ENCODE peak calls at places on chromosomes 16 and 17, in six cellular contexts. One of them, this sample, is unnamed.
A peak's percentile ranks its signal among the peaks of the same experiment; 100 is the strongest.

GRCh38 chr16:86905302-86905701 is 327.0 kb downstream of the FOXL1 start:
- DNase-seq in DND-41: no peak
- DNase-seq in fibroblast of lung: no peak
- DNase-seq in neural progenitor cell: no peak
- DNase-seq in HCT116: no peak
- DNase-seq in mammary epithelial cell: no peak
- DNase-seq in this sample: no peak

GRCh38 chr16:84177740-84178070 is 9.2 kb downstream of the TAF1C start:
- DNase-seq in DND-41: no peak
- DNase-seq in fibroblast of lung: peak; percentile 86
- DNase-seq in neural progenitor cell: no peak
- DNase-seq in HCT116: no peak
- DNase-seq in mammary epithelial cell: peak; percentile 34
- DNase-seq in this sample: peak; percentile 25

GRCh38 chr17:64538508-64539120 is 31.8 kb downstream of the CEP95 start:
- DNase-seq in DND-41: no peak
- DNase-seq in fibroblast of lung: no peak
- DNase-seq in neural progenitor cell: no peak
- DNase-seq in HCT116: no peak
- DNase-seq in mammary epithelial cell: no peak
- DNase-seq in this sample: no peak

GRCh38 chr17:78838574-78839005 is 2.0 kb downstream of the USP36 start:
- DNase-seq in DND-41: no peak
- DNase-seq in fibroblast of lung: no peak
- DNase-seq in neural progenitor cell: no peak
- DNase-seq in HCT116: no peak
- DNase-seq in mammary epithelial cell: no peak
- DNase-seq in this sample: no peak

GRCh38 chr16:1614226-1615102 is 2.3 kb downstream of the CRAMP1 start:
- DNase-seq in DND-41: peak; percentile 32
- DNase-seq in fibroblast of lung: peak; percentile 38
- DNase-seq in neural progenitor cell: peak; percentile 73
- DNase-seq in HCT116: no peak
- DNase-seq in mammary epithelial cell: peak; percentile 40
- DNase-seq in this sample: peak; percentile 81

GRCh38 chr17:78137392-78138203 is 7.0 kb downstream of the TMC8 start:
- DNase-seq in DND-41: peak; percentile 61
- DNase-seq in fibroblast of lung: no peak
- DNase-seq in neural progenitor cell: no peak
- DNase-seq in HCT116: no peak
- DNase-seq in mammary epithelial cell: no peak
- DNase-seq in this sample: no peak

GRCh38 chr16:1772362-1772907 is at the start of gene EME2:
- DNase-seq in DND-41: peak; percentile 50
- DNase-seq in fibroblast of lung: peak; percentile 40
- DNase-seq in neural progenitor cell: peak; percentile 54
- DNase-seq in HCT116: no peak
- DNase-seq in mammary epithelial cell: peak; percentile 55
- DNase-seq in this sample: peak; percentile 39

GRCh38 chr17:61065263-61065773 is 334.3 kb upstream of the TBX2 start:
- DNase-seq in DND-41: no peak
- DNase-seq in fibroblast of lung: peak; percentile 65
- DNase-seq in neural progenitor cell: no peak
- DNase-seq in HCT116: no peak
- DNase-seq in mammary epithelial cell: no peak
- DNase-seq in this sample: peak; percentile 70

GRCh38 chr16:72372646-72373045 is 200.7 kb upstream of the PMFBP1 start:
- DNase-seq in DND-41: no peak
- DNase-seq in fibroblast of lung: no peak
- DNase-seq in neural progenitor cell: no peak
- DNase-seq in HCT116: no peak
- DNase-seq in mammary epithelial cell: peak; percentile 11
- DNase-seq in this sample: no peak

GRCh38 chr17:55911186-55911585 is 160.3 kb downstream of the PCTP start:
- DNase-seq in DND-41: no peak
- DNase-seq in fibroblast of lung: no peak
- DNase-seq in neural progenitor cell: no peak
- DNase-seq in HCT116: no peak
- DNase-seq in mammary epithelial cell: no peak
- DNase-seq in this sample: no peak

GRCh38 chr16:2149630-2150417 is 1.4 kb downstream of the RAB26 start:
- DNase-seq in DND-41: no peak
- DNase-seq in fibroblast of lung: peak; percentile 27
- DNase-seq in neural progenitor cell: peak; percentile 38
- DNase-seq in HCT116: no peak
- DNase-seq in mammary epithelial cell: no peak
- DNase-seq in this sample: no peak

GRCh38 chr17:48593126-48593829 is at the start of gene HOXB5:
- DNase-seq in DND-41: no peak
- DNase-seq in fibroblast of lung: peak; percentile 54
- DNase-seq in neural progenitor cell: no peak
- DNase-seq in HCT116: no peak
- DNase-seq in mammary epithelial cell: no peak
- DNase-seq in this sample: no peak

GRCh38 chr17:48591435-48592077 is 1.5 kb upstream of the HOXB3 start:
- DNase-seq in DND-41: no peak
- DNase-seq in fibroblast of lung: no peak
- DNase-seq in neural progenitor cell: no peak
- DNase-seq in HCT116: no peak
- DNase-seq in mammary epithelial cell: no peak
- DNase-seq in this sample: no peak

GRCh38 chr17:48592592-48592991 is 987 bp downstream of the HOXB5 start:
- DNase-seq in DND-41: no peak
- DNase-seq in fibroblast of lung: peak; percentile 35
- DNase-seq in neural progenitor cell: no peak
- DNase-seq in HCT116: no peak
- DNase-seq in mammary epithelial cell: no peak
- DNase-seq in this sample: no peak

GRCh38 chr17:48590603-48591161 is 641 bp upstream of the HOXB3 start:
- DNase-seq in DND-41: no peak
- DNase-seq in fibroblast of lung: no peak
- DNase-seq in neural progenitor cell: no peak
- DNase-seq in HCT116: no peak
- DNase-seq in mammary epithelial cell: no peak
- DNase-seq in this sample: no peak

DNA sequence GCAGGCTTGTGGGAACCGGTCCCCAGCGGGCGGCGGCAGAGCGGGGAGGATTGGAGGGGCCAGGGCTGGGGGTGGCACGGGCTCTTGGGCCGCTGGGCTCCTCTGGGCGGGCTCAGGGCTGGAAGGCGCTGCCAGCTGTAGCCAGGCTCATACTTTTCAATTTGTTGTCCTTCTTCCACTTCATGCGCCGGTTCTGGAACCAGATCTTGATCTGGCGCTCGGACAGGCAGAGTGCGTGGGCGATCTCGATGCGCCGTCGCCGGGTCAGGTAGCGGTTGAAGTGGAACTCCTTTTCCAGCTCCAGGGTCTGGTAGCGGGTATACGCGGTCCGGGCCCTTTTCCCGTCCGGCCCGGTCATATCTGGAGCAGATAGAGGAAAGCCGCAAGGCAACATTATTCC is 1.5 kb downstream of the HOXB5 start:
- DNase-seq in DND-41: no peak
- DNase-seq in fibroblast of lung: peak; percentile 64
- DNase-seq in neural progenitor cell: no peak
- DNase-seq in HCT116: no peak
- DNase-seq in mammary epithelial cell: no peak
- DNase-seq in this sample: no peak
- H3K27me3 ChIP-seq in DND-41: peaks cover 34% of the 10 kb centered on the region
- H3K27me3 ChIP-seq in fibroblast of lung: no peaks in the 10 kb centered on the region
- H3K27me3 ChIP-seq in neural progenitor cell: peaks cover 100% of the 10 kb centered on the region
- H3K27me3 ChIP-seq in HCT116: no peaks in the 10 kb centered on the region
- H3K27me3 ChIP-seq in mammary epithelial cell: peaks cover 2% of the 10 kb centered on the region
- H3K27me3 ChIP-seq in this sample: no peaks in the 10 kb centered on the region

DNA sequence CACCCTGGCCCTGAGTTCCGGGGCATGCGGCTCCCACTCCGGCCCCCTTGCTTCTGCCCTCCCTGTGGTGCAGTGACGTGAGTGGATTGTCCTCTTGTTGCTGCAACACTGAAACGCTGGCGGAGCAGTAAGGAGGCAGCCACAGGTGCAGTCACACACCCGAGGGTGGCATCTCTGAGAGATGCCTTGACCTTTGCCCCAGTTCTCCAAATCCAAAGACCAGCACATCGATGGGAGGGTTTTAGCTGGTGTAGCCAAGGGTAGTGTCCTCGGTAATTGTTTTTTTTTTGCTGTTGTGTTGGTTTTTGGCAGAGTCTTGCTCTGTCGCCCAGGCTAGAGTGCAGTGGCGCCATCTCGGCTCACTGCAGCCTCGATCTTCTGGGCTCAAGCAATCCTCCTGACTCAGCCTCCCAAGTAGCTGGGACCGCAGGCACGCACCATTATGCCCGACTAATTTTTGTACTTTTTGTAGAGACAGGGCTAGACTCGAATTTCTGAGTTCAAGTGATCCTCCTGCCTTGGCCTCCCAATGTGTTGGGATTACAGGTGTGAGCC is 2.5 kb upstream of the RPL13 start:
- DNase-seq in DND-41: no peak
- DNase-seq in fibroblast of lung: no peak
- DNase-seq in neural progenitor cell: no peak
- DNase-seq in HCT116: no peak
- DNase-seq in mammary epithelial cell: no peak
- DNase-seq in this sample: no peak
- H3K9ac ChIP-seq in DND-41: no peak overlapping the region
- H3K9ac ChIP-seq in fibroblast of lung: no peak overlapping the region
- H3K9ac ChIP-seq in neural progenitor cell: no peak overlapping the region
- H3K9ac ChIP-seq in HCT116: peak overlapping the region; percentile 3
- H3K9ac ChIP-seq in mammary epithelial cell: no peak overlapping the region
- H3K9ac ChIP-seq in this sample: no peak overlapping the region

DNA sequence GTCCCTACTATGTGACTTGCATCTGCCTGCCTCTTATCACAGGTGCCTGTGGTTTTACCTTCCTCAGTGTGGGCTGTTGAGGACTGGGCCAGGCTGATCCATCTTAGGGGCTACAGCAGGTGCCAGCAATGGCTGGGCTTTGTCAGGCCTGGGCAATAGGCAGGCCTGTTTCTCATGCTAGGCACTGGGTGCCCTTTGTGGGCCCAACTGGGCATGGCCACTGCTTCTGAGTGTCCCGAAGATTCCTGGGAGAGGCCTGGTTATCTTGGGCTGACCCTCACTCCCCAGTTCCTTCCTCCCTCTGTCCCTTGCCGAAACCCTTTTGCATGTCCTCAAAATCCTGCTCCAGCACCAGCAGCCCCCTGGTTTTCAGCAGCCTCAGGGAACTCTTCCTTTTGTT is 1024.9 kb downstream of the KCNJ18 start:
- DNase-seq in DND-41: no peak
- DNase-seq in fibroblast of lung: no peak
- DNase-seq in neural progenitor cell: no peak
- DNase-seq in HCT116: no peak
- DNase-seq in mammary epithelial cell: no peak
- DNase-seq in this sample: no peak
- H3K9me3 ChIP-seq in DND-41: peaks cover 7% of the 10 kb centered on the region
- H3K9me3 ChIP-seq in fibroblast of lung: no peaks in the 10 kb centered on the region
- H3K9me3 ChIP-seq in neural progenitor cell: peaks cover 13% of the 10 kb centered on the region
- H3K9me3 ChIP-seq in HCT116: no peaks in the 10 kb centered on the region
- H3K9me3 ChIP-seq in mammary epithelial cell: peaks cover 33% of the 10 kb centered on the region
- H3K9me3 ChIP-seq in this sample: no peaks in the 10 kb centered on the region

DNA sequence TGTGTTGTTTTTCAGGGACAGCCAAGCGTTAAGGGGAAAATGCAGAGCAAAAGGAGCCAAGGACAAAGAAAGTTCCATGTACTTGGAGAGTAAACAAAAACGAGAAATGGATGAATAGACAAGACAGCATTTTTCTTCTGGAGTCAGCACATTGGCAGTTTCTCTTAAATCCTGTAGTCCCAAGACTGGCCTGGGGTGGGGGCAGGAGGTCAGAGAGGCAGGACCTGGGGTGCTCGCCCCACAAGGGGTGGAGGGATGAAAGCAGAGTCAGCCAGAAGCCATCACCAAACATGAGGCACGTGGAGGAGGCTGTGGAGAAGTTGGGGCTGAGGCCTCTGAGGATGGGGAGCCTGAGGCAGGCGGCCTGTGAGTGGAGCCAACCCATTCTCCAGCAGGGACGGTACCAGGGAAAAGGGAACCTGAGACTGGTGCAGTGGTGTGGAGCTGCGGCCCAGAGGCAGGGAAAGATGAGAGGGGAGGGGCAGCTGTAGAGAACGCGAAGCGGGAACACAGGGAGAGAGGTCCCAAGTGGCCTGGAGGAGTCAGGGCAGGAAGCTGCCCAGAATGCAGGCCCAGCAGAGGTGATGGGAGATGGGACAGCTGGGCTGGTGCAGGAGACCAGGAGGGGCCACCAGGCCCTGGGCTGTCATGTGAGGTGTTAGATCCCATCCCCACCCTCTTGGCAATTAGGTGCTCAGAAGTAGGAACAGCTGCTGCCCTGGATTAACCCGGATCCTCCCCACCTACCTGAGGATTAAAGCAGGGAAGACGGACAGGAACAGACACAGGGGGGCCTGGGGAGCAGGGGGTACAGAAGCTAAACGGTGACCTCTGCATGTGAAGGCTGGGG is 3.3 kb downstream of the TLCD3B start:
- DNase-seq in DND-41: no peak
- DNase-seq in fibroblast of lung: no peak
- DNase-seq in neural progenitor cell: no peak
- DNase-seq in HCT116: no peak
- DNase-seq in mammary epithelial cell: no peak
- DNase-seq in this sample: no peak
- H3K27me3 ChIP-seq in DND-41: no peaks in the 10 kb centered on the region
- H3K27me3 ChIP-seq in fibroblast of lung: peaks cover 41% of the 10 kb centered on the region
- H3K27me3 ChIP-seq in neural progenitor cell: peaks cover 5% of the 10 kb centered on the region
- H3K27me3 ChIP-seq in HCT116: no peaks in the 10 kb centered on the region
- H3K27me3 ChIP-seq in mammary epithelial cell: peaks cover 4% of the 10 kb centered on the region
- H3K27me3 ChIP-seq in this sample: peaks cover 70% of the 10 kb centered on the region

DNA sequence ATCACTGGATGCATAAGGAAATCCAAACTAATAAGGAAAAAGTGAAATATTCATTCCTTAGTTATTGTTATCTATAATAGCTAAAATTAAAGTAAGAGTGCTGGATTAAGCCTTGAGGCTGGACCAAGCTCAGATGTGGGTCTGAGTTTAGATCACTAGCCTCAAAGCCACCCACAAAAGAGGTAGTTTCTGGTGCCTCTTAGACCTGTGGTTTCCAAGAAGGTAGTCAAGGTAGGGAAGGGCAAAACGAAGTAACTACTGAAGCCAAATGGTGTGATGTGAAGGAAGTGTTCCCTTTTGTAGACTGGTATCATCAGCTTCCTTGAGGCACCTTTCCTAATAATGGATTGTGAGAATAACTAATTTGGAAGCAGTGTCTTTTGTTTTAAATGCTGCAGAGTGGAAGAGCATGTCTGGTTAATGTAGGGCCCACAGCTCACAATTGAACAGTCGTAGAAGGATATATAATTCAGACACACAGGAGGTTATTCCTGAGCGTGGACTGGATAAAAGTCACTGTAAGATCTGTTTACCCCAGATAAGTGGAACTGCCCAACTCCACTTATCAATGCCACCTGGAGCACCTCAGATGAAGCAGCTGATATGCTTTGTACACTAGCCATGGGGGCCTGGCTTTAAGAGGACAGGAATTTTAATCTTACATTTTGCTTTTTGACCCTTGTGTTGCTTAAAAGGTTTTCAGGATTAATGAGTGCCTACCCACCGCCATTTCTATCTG is 31.7 kb upstream of the LCMT1 start:
- DNase-seq in DND-41: no peak
- DNase-seq in fibroblast of lung: no peak
- DNase-seq in neural progenitor cell: no peak
- DNase-seq in HCT116: no peak
- DNase-seq in mammary epithelial cell: no peak
- DNase-seq in this sample: no peak
- H3K9ac ChIP-seq in DND-41: no peak overlapping the region
- H3K9ac ChIP-seq in fibroblast of lung: no peak overlapping the region
- H3K9ac ChIP-seq in neural progenitor cell: no peak overlapping the region
- H3K9ac ChIP-seq in HCT116: no peak overlapping the region
- H3K9ac ChIP-seq in mammary epithelial cell: no peak overlapping the region
- H3K9ac ChIP-seq in this sample: no peak overlapping the region